ENCODE peak calls at places on chromosomes 3 and 15, in six cellular contexts. Q, N, O, H, X and M are unnamed samples. For H3K4me1, the result is how much of the 10 kb centered on the place peaks cover.

GRCh38 chr15:74847462-74847861 is 4.5 kb upstream of the ULK3 start:
- DNase-seq in O (no peak), X (no peak), H (peak), Q (no peak), N (no peak), M (no peak)

GRCh38 chr3:171838218-171838720 is 4.9 kb upstream of the TMEM212 start:
- DNase-seq in Q (peak), N (no peak), O (no peak), X (peak), H (peak), M (peak)

GRCh38 chr3:194350726-194351071 is 429 bp downstream of the CPN2 start:
- DNase-seq in Q (no peak), H (no peak), N (no peak), O (no peak), X (no peak), M (peak)

GRCh38 chr3:152469238-152470025 is 200.7 kb downstream of the MBNL1 start:
- DNase-seq in Q (no peak), O (no peak), H (no peak), X (no peak), N (no peak), M (peak)

GRCh38 chr3:194602580-194603300 is 30.5 kb downstream of the TMEM44 start:
- DNase-seq in H (no peak), N (no peak), O (no peak), X (no peak), Q (no peak), M (peak)

GRCh38 chr3:29763115-29763514 is 482.2 kb downstream of the RBMS3 start:
- DNase-seq in O (no peak), X (no peak), H (no peak), Q (no peak), N (no peak), M (no peak)

GRCh38 chr15:71496336-71496955 is 313.9 kb upstream of the NR2E3 start:
- DNase-seq in H (no peak), N (no peak), X (no peak), Q (no peak), O (no peak), M (peak)

GRCh38 chr3:13200951-13201350 is 127.7 kb upstream of the IQSEC1 start:
- DNase-seq in X (no peak), O (no peak), Q (no peak), H (no peak), N (no peak), M (peak)

GRCh38 chr15:51267047-51267713 is 71.2 kb downstream of the CYP19A1 start:
- DNase-seq in X (no peak), Q (no peak), O (no peak), H (peak), N (no peak), M (peak)

GRCh38 chr3:11661827-11662226 is 18.1 kb upstream of the VGLL4 start:
- DNase-seq in H (peak), N (no peak), O (no peak), X (no peak), Q (no peak), M (peak)

GRCh38 chr15:59180946-59181345 is 25.7 kb upstream of the LDHAL6B start:
- DNase-seq in O (no peak), N (no peak), H (no peak), X (no peak), Q (no peak), M (peak)

GRCh38 chr3:39910828-39911464 is 101.5 kb downstream of the MYRIP start:
- DNase-seq in H (no peak), X (no peak), N (no peak), O (peak), Q (no peak), M (no peak)

GRCh38 chr15:92429378-92430066 is 35.8 kb downstream of the ST8SIA2 start:
- DNase-seq in O (peak), Q (no peak), X (no peak), N (no peak), H (no peak), M (peak)

GRCh38 chr3:186280737-186281136 is 81.3 kb downstream of the DGKG start:
- DNase-seq in H (no peak), N (no peak), Q (no peak), O (no peak), X (no peak), M (no peak)

GRCh38 chr3:139421459-139421858 is 32.0 kb upstream of the COPB2 start:
- DNase-seq in N (no peak), Q (no peak), O (no peak), X (no peak), H (no peak), M (no peak)

GRCh38 chr3:34842706-34843478 is 796.4 kb upstream of the ARPP21 start:
- DNase-seq in O (no peak), X (no peak), N (no peak), Q (no peak), H (no peak), M (no peak)

GRCh38 chr3:105473521-105474223 is 107.0 kb downstream of the ALCAM start:
- DNase-seq in O (peak), H (no peak), X (no peak), N (no peak), Q (no peak), M (no peak)

GRCh38 chr15:60400957-60401356 is 3.2 kb upstream of the ANXA2 start:
- DNase-seq in Q (no peak), O (no peak), X (no peak), H (no peak), N (no peak), M (peak)

GRCh38 chr3:33658971-33659848 is 58.8 kb downstream of the CLASP2 start:
- DNase-seq in X (peak), H (peak), Q (peak), O (peak), N (peak), M (peak)

GRCh38 chr3:170277833-170278586 is 55.8 kb downstream of the PRKCI start:
- DNase-seq in X (no peak), N (no peak), H (no peak), O (no peak), Q (no peak), M (no peak)

GRCh38 chr3:10518506-10519150 is 13.2 kb upstream of the ATP2B2 start:
- DNase-seq in Q (peak), H (peak), N (peak), X (peak), O (no peak), M (peak)

GRCh38 chr15:42286445-42287029 is 13.3 kb upstream of the TMEM87A start:
- DNase-seq in X (no peak), Q (no peak), H (no peak), N (no peak), O (no peak), M (no peak)

GRCh38 chr3:113629941-113630340 is 66.5 kb downstream of the USF3 start:
- DNase-seq in H (no peak), Q (no peak), O (peak), X (no peak), N (no peak), M (no peak)

GRCh38 chr3:188320757-188321156 is 166.8 kb downstream of the LPP start:
- DNase-seq in Q (no peak), N (no peak), O (no peak), H (no peak), X (no peak), M (peak)

GRCh38 chr15:52351206-52351907 is 55.8 kb upstream of the MYO5C start:
- DNase-seq in X (no peak), O (no peak), H (no peak), Q (no peak), N (no peak), M (peak)

GRCh38 chr3:125261031-125261430 is 48.5 kb upstream of the SLC12A8 start:
- DNase-seq in O (no peak), Q (no peak), X (no peak), N (no peak), H (no peak), M (no peak)

GRCh38 chr15:92164327-92165000 is 229.2 kb upstream of the ST8SIA2 start:
- DNase-seq in Q (no peak), X (no peak), H (no peak), N (no peak), O (peak), M (peak)

GRCh38 chr3:64048631-64049061 is 25.4 kb upstream of the PSMD6 start:
- DNase-seq in H (no peak), X (no peak), N (no peak), O (no peak), Q (no peak), M (no peak)

GRCh38 chr3:58633157-58633865 is 33.3 kb downstream of the FAM3D start:
- DNase-seq in X (no peak), N (no peak), Q (no peak), O (peak), H (no peak), M (peak)

GRCh38 chr15:87849181-87849580 is 407.4 kb downstream of the NTRK3 start:
- DNase-seq in N (no peak), H (no peak), X (no peak), O (no peak), Q (no peak), M (no peak)

GRCh38 chr15:90903733-90904536 is 833 bp downstream of the MAN2A2 start:
- DNase-seq in Q (no peak), N (no peak), X (no peak), H (no peak), O (peak), M (peak)

GRCh38 chr3:128488636-128488994 is 4.4 kb downstream of the GATA2 start:
- DNase-seq in Q (no peak), O (no peak), H (no peak), N (no peak), X (no peak), M (peak)

GRCh38 chr3:38131621-38132369 is 5.1 kb downstream of the ACAA1 start:
- DNase-seq in O (peak), N (peak), X (no peak), Q (peak), H (no peak), M (peak)

GRCh38 chr3:102158080-102158756 is 276.6 kb upstream of the ZPLD1 start:
- DNase-seq in Q (no peak), O (no peak), X (no peak), N (no peak), H (no peak), M (no peak)

GRCh38 chr3:134359121-134360010 is 14.9 kb downstream of the AMOTL2 start:
- DNase-seq in O (no peak), N (no peak), Q (peak), H (no peak), X (no peak), M (peak)
- H3K4me1 ChIP-seq in O (half or more), N (half or more), Q (half or more), H (half or more), X (half or more), M (half or more)

GRCh38 chr3:129684270-129684669 is 77.8 kb upstream of the PLXND1 start:
- DNase-seq in N (no peak), O (no peak), Q (no peak), H (no peak), X (no peak), M (no peak)

GRCh38 chr3:129689036-129689435 is 82.6 kb upstream of the PLXND1 start:
- DNase-seq in Q (no peak), X (no peak), O (no peak), N (no peak), H (no peak), M (no peak)

GRCh38 chr3:129687586-129688125 is 81.2 kb upstream of the PLXND1 start:
- DNase-seq in X (no peak), N (no peak), Q (no peak), H (no peak), O (no peak), M (no peak)

GRCh38 chr3:129688310-129688895 is 81.9 kb upstream of the PLXND1 start:
- DNase-seq in N (no peak), X (peak), Q (peak), O (peak), H (peak), M (no peak)

GRCh38 chr3:129686941-129687340 is 80.5 kb upstream of the PLXND1 start:
- DNase-seq in Q (no peak), X (no peak), H (no peak), O (peak), N (no peak), M (no peak)
- H3K4me1 ChIP-seq in Q (under half), X (half or more), H (under half), O (under half), N (under half), M (under half)

GRCh38 chr3:126530171-126531050 is 6.5 kb downstream of the CHST13 start:
- DNase-seq in X (peak), O (no peak), H (peak), N (no peak), Q (no peak), M (peak)
- H3K4me1 ChIP-seq in X (under half), O (under half), H (under half), N (under half), Q (under half), M (under half)

GRCh38 chr15:39713846-39714245 is 68.8 kb downstream of the FSIP1 start:
- DNase-seq in H (no peak), Q (no peak), O (no peak), N (no peak), X (no peak), M (no peak)

GRCh38 chr15:39714251-39714650 is 68.4 kb downstream of the FSIP1 start:
- DNase-seq in O (no peak), N (no peak), H (no peak), X (no peak), Q (no peak), M (no peak)

GRCh38 chr15:39720081-39720480 is 62.6 kb downstream of the FSIP1 start:
- DNase-seq in Q (no peak), O (no peak), N (no peak), X (no peak), H (no peak), M (no peak)

GRCh38 chr15:39719109-39719508 is 63.5 kb downstream of the FSIP1 start:
- DNase-seq in O (no peak), Q (no peak), X (no peak), N (no peak), H (no peak), M (no peak)

GRCh38 chr15:39717134-39717533 is 65.5 kb downstream of the FSIP1 start:
- DNase-seq in O (no peak), Q (no peak), H (no peak), X (no peak), N (no peak), M (no peak)
- H3K4me1 ChIP-seq in O (under half), Q (under half), H (under half), X (under half), N (under half), M (under half)

GRCh38 chr3:159635047-159635641 is 353.5 kb upstream of the IL12A start:
- DNase-seq in Q (no peak), H (no peak), O (peak), N (no peak), X (no peak), M (peak)

GRCh38 chr3:159631226-159631625 is 357.4 kb upstream of the IL12A start:
- DNase-seq in H (no peak), O (no peak), N (no peak), Q (no peak), X (no peak), M (no peak)

GRCh38 chr3:159632124-159632523 is 356.5 kb upstream of the IL12A start:
- DNase-seq in Q (no peak), N (no peak), X (no peak), H (no peak), O (peak), M (no peak)

GRCh38 chr3:159634414-159634813 is 354.2 kb upstream of the IL12A start:
- DNase-seq in H (no peak), O (no peak), X (no peak), Q (no peak), N (no peak), M (peak)

DNA sequence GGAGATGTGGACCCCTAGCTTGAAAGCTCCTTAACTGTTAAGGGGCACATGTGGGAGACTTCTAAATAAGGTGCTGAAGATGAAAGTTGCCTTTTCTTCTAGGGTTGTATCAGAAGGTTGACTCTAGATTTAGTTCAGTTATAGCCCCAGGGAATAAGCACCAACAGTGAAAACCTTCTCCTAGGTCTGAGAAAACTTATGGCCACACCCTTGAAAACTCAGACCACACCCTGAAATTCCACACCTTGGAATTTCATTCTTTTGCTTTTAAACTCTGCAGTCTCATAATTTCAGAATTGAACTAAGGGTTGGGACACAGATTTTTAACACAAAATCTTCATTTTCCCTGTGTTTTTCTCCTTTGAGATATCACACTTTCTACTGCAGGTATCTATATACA is 355.8 kb upstream of the IL12A start:
- DNase-seq in N (no peak), H (no peak), Q (no peak), X (no peak), O (no peak), M (no peak)
- H3K4me1 ChIP-seq in N (under half), H (under half), Q (under half), X (under half), O (under half), M (under half)

DNA sequence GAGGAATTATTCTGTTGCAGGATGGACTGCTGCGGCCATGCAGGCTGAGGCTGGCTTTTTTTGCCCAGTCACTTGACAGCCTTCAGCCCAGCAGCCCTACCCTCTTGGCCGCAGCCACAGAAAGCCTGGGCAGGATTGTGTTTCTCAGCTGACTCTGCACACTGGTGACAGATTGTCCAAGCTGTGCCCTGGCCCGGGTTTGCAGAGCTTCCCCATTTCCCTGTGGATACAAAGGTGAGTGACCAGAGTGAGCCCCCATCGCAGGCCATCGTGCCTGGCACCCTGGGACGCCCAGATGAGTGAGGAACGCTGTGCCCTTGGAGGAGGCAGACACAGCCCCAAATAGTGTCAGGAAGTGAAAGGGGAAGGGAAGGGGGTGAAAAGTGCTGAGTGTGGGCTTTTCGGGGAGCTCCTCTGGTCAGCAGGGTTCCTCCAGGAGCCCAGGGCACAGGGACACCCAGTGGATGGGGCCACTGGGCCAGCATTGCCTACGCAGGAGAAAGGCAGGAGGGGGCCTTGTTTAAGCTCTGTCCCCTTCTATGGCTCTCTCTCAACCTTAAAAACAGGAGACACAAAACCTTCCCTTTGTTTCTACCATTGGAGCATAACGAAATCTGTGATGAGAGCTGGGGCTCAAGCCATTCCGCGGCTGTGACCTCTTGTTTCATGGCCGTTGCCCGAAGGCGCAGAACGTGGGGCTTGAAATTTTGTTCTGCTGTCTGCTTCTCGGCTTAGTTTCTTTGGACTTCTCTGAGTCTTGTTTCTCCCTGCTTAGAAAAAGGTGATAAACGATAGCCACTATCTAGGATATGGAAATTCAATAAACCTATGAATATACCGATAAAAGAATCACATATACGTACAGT is 91.5 kb upstream of the MEF2A start:
- DNase-seq in O (no peak), N (no peak), H (peak), Q (no peak), X (peak), M (no peak)
- H3K4me1 ChIP-seq in O (under half), N (under half), H (under half), Q (under half), X (under half), M (under half)

GRCh38 chr15:98796685-98797084 is 148.3 kb downstream of the IGF1R start:
- DNase-seq in H (no peak), O (no peak), N (no peak), X (no peak), Q (no peak), M (no peak)
- H3K4me1 ChIP-seq in H (under half), O (half or more), N (under half), X (under half), Q (under half), M (under half)